ENCODE peak calls at places on chromosomes 4 and X, in five cellular contexts. One of them, this sample, is unnamed.

GRCh38 chrX:66233206-66233605 is 69.2 kb downstream of the HEPH start:
- DNase-seq in IMR-90: no peak
- DNase-seq in H1: no peak
- DNase-seq in trophoblast cell: no peak
- DNase-seq in mesenchymal stem cell: no peak
- DNase-seq in this sample: no peak

GRCh38 chr4:85823295-85823694 is 348.3 kb downstream of the ARHGAP24 start:
- DNase-seq in IMR-90: peak
- DNase-seq in H1: no peak
- DNase-seq in trophoblast cell: no peak
- DNase-seq in mesenchymal stem cell: no peak
- DNase-seq in this sample: no peak

GRCh38 chr4:132071815-132072214 is 1077.3 kb upstream of the PCDH10 start:
- DNase-seq in IMR-90: peak
- DNase-seq in H1: no peak
- DNase-seq in trophoblast cell: no peak
- DNase-seq in mesenchymal stem cell: peak
- DNase-seq in this sample: no peak

GRCh38 chr4:36273276-36273675 is 8.1 kb upstream of the DTHD1 start:
- DNase-seq in IMR-90: no peak
- DNase-seq in H1: no peak
- DNase-seq in trophoblast cell: no peak
- DNase-seq in mesenchymal stem cell: no peak
- DNase-seq in this sample: no peak

GRCh38 chr4:123661080-123661737 is 264.6 kb downstream of the SPRY1 start:
- DNase-seq in IMR-90: peak
- DNase-seq in H1: no peak
- DNase-seq in trophoblast cell: no peak
- DNase-seq in mesenchymal stem cell: peak
- DNase-seq in this sample: no peak

GRCh38 chr4:654871-655734 is 19.0 kb downstream of the ATP5ME start:
- DNase-seq in IMR-90: no peak
- DNase-seq in H1: no peak
- DNase-seq in trophoblast cell: no peak
- DNase-seq in mesenchymal stem cell: no peak
- DNase-seq in this sample: no peak

GRCh38 chr4:107519057-107519456 is 201.0 kb downstream of the PAPSS1 start:
- DNase-seq in IMR-90: peak
- DNase-seq in H1: no peak
- DNase-seq in trophoblast cell: no peak
- DNase-seq in mesenchymal stem cell: peak
- DNase-seq in this sample: peak

GRCh38 chr4:105387466-105387865 is 86.4 kb downstream of the PPA2 start:
- DNase-seq in IMR-90: peak
- DNase-seq in H1: no peak
- DNase-seq in trophoblast cell: no peak
- DNase-seq in mesenchymal stem cell: no peak
- DNase-seq in this sample: no peak

GRCh38 chr4:77473509-77473908 is 132.1 kb upstream of the CXCL13 start:
- DNase-seq in IMR-90: peak
- DNase-seq in H1: no peak
- DNase-seq in trophoblast cell: no peak
- DNase-seq in mesenchymal stem cell: no peak
- DNase-seq in this sample: no peak

GRCh38 chrX:131837325-131837724 is 185.8 kb upstream of the STK26 start:
- DNase-seq in IMR-90: no peak
- DNase-seq in H1: no peak
- DNase-seq in trophoblast cell: no peak
- DNase-seq in mesenchymal stem cell: no peak
- DNase-seq in this sample: no peak

GRCh38 chr4:7429601-7430078 is 5.1 kb downstream of the PSAPL1 start:
- DNase-seq in IMR-90: no peak
- DNase-seq in H1: peak
- DNase-seq in trophoblast cell: no peak
- DNase-seq in mesenchymal stem cell: no peak
- DNase-seq in this sample: no peak

GRCh38 chr4:6085028-6085942 is 67.1 kb upstream of the C4orf50 start:
- DNase-seq in IMR-90: no peak
- DNase-seq in H1: no peak
- DNase-seq in trophoblast cell: no peak
- DNase-seq in mesenchymal stem cell: no peak
- DNase-seq in this sample: no peak

GRCh38 chr4:130985371-130985770 is 1889.4 kb downstream of the C4orf33 start:
- DNase-seq in IMR-90: no peak
- DNase-seq in H1: no peak
- DNase-seq in trophoblast cell: no peak
- DNase-seq in mesenchymal stem cell: no peak
- DNase-seq in this sample: peak

GRCh38 chrX:38426785-38427184 is 74.4 kb downstream of the OTC start:
- DNase-seq in IMR-90: no peak
- DNase-seq in H1: no peak
- DNase-seq in trophoblast cell: no peak
- DNase-seq in mesenchymal stem cell: no peak
- DNase-seq in this sample: no peak

GRCh38 chr4:22090655-22091350 is 142.2 kb upstream of the KCNIP4 start:
- DNase-seq in IMR-90: no peak
- DNase-seq in H1: no peak
- DNase-seq in trophoblast cell: no peak
- DNase-seq in mesenchymal stem cell: peak
- DNase-seq in this sample: no peak

GRCh38 chrX:54641530-54641929 is 111.5 kb downstream of the GNL3L start:
- DNase-seq in IMR-90: no peak
- DNase-seq in H1: no peak
- DNase-seq in trophoblast cell: no peak
- DNase-seq in mesenchymal stem cell: no peak
- DNase-seq in this sample: no peak

GRCh38 chr4:48665555-48666186 is 114.4 kb downstream of the FRYL start:
- DNase-seq in IMR-90: peak
- DNase-seq in H1: no peak
- DNase-seq in trophoblast cell: no peak
- DNase-seq in mesenchymal stem cell: no peak
- DNase-seq in this sample: no peak

GRCh38 chr4:125780747-125781146 is 466.0 kb downstream of the FAT4 start:
- DNase-seq in IMR-90: no peak
- DNase-seq in H1: no peak
- DNase-seq in trophoblast cell: no peak
- DNase-seq in mesenchymal stem cell: no peak
- DNase-seq in this sample: no peak

GRCh38 chr4:139794158-139794954 is 128.7 kb downstream of the MGST2 start:
- DNase-seq in IMR-90: peak
- DNase-seq in H1: no peak
- DNase-seq in trophoblast cell: no peak
- DNase-seq in mesenchymal stem cell: no peak
- DNase-seq in this sample: no peak

GRCh38 chr4:56995525-56995924 is 16.8 kb downstream of the POLR2B start:
- DNase-seq in IMR-90: peak
- DNase-seq in H1: no peak
- DNase-seq in trophoblast cell: no peak
- DNase-seq in mesenchymal stem cell: no peak
- DNase-seq in this sample: no peak

GRCh38 chr4:77449996-77450395 is 155.6 kb upstream of the CXCL13 start:
- DNase-seq in IMR-90: no peak
- DNase-seq in H1: no peak
- DNase-seq in trophoblast cell: no peak
- DNase-seq in mesenchymal stem cell: no peak
- DNase-seq in this sample: no peak

GRCh38 chrX:8971116-8971515 is 62.8 kb downstream of the FAM9B start:
- DNase-seq in IMR-90: peak
- DNase-seq in H1: no peak
- DNase-seq in trophoblast cell: no peak
- DNase-seq in mesenchymal stem cell: peak
- DNase-seq in this sample: no peak

GRCh38 chrX:110944323-110944761 is 148.7 kb upstream of the CHRDL1 start:
- DNase-seq in IMR-90: no peak
- DNase-seq in H1: peak
- DNase-seq in trophoblast cell: no peak
- DNase-seq in mesenchymal stem cell: no peak
- DNase-seq in this sample: peak

GRCh38 chr4:148618856-148619255 is 176.6 kb upstream of the NR3C2 start:
- DNase-seq in IMR-90: peak
- DNase-seq in H1: no peak
- DNase-seq in trophoblast cell: no peak
- DNase-seq in mesenchymal stem cell: no peak
- DNase-seq in this sample: no peak

GRCh38 chr4:2337131-2337723 is 75.3 kb upstream of the MXD4 start:
- DNase-seq in IMR-90: no peak
- DNase-seq in H1: peak
- DNase-seq in trophoblast cell: no peak
- DNase-seq in mesenchymal stem cell: no peak
- DNase-seq in this sample: no peak

DNA sequence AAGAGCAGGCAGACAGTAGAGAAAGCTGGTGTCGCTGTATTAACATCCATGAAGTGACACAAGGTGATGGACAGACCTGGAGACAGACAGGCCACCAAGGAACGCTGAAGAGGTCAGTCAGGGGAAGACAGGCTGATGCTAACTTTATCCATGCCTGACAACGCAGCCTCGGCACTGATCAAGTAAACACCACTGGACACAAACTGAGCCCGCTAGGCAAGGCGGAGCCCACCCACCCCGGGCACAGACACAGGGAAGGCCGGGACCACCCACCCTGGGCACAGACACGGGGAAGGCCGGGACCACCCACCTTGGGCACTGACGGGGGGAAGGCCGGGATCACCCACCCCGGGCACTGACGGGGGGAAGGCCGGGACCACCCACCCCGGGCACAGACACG is 18.8 kb downstream of the PPP2R3B start:
- DNase-seq in IMR-90: no peak
- DNase-seq in H1: no peak
- DNase-seq in trophoblast cell: no peak
- DNase-seq in mesenchymal stem cell: no peak
- DNase-seq in this sample: no peak
- H4K91ac ChIP-seq in IMR-90: no peak
- H4K91ac ChIP-seq in H1: no peak
- H4K91ac ChIP-seq in trophoblast cell: no peak
- H4K91ac ChIP-seq in mesenchymal stem cell: no peak
- H4K91ac ChIP-seq in this sample: no peak

DNA sequence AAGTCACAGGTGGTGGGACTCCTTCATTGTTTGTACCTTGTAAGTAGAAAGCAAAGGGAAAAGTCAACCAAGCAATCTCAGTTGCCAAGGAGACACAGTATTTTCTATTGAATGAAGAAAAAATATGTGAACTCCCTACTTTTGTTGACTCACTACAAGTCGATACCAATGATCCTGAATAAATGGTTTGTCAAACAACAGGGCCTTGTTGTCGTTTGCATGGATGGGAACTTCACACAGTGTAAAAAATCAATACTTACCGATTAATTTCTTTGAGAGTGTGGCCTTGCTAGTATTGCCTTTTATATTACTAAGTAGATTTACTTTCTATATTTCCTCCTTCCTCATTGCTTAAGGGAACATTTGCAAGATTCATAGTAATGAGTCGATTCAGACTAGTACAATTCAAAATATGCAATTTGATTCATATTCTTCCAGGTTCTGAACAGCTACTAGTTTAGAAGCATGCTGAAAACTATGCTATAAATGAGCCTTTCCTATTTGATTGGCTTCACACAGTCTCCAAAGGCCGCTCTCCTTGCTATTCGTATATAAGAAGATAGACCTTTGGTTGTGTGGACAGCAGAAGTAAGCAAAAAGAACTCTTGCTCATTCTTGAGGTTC is 108.0 kb downstream of the ZNF330 start:
- DNase-seq in IMR-90: no peak
- DNase-seq in H1: no peak
- DNase-seq in trophoblast cell: no peak
- DNase-seq in mesenchymal stem cell: no peak
- DNase-seq in this sample: no peak
- H3K4me3 ChIP-seq in IMR-90: no peak
- H3K4me3 ChIP-seq in H1: no peak
- H3K4me3 ChIP-seq in trophoblast cell: no peak
- H3K4me3 ChIP-seq in mesenchymal stem cell: no peak
- H3K4me3 ChIP-seq in this sample: no peak

DNA sequence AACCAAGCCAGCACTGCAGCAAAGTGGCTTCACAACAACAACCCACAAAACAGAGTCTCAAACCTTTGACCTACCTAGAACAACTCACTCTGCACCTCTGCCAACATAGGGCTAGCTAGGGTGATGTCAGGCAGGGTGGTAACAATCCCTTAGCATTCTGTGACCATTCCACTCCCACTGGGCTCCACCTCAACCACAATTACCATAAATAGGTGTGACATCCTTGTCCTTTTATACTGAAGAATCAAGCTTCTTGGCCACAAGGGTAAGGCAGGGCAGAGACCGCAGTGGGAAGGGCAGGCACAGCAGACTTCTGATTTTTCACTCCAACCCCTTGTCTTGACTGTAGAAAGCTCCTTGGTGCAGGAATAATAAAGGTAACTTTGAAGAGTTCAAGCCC is 795.4 kb upstream of the DIAPH2 start:
- DNase-seq in IMR-90: no peak
- DNase-seq in H1: no peak
- DNase-seq in trophoblast cell: no peak
- DNase-seq in mesenchymal stem cell: no peak
- DNase-seq in this sample: no peak
- H3K14ac ChIP-seq in IMR-90: no peak
- H3K14ac ChIP-seq in H1: no peak
- H3K14ac ChIP-seq in trophoblast cell: no peak
- H3K14ac ChIP-seq in mesenchymal stem cell: no peak
- H3K14ac ChIP-seq in this sample: no peak

GRCh38 chrX:16696956-16697355 is 15.5 kb downstream of the CTPS2 start:
- DNase-seq in IMR-90: no peak
- DNase-seq in H1: no peak
- DNase-seq in trophoblast cell: no peak
- DNase-seq in mesenchymal stem cell: no peak
- DNase-seq in this sample: no peak

GRCh38 chrX:16702700-16703599 is 9.5 kb downstream of the CTPS2 start:
- DNase-seq in IMR-90: no peak
- DNase-seq in H1: no peak
- DNase-seq in trophoblast cell: no peak
- DNase-seq in mesenchymal stem cell: no peak
- DNase-seq in this sample: no peak

GRCh38 chrX:16695079-16695676 is 17.3 kb downstream of the CTPS2 start:
- DNase-seq in IMR-90: peak
- DNase-seq in H1: peak
- DNase-seq in trophoblast cell: no peak
- DNase-seq in mesenchymal stem cell: peak
- DNase-seq in this sample: no peak

GRCh38 chrX:16700734-16701133 is 11.7 kb downstream of the CTPS2 start:
- DNase-seq in IMR-90: no peak
- DNase-seq in H1: no peak
- DNase-seq in trophoblast cell: no peak
- DNase-seq in mesenchymal stem cell: no peak
- DNase-seq in this sample: no peak

DNA sequence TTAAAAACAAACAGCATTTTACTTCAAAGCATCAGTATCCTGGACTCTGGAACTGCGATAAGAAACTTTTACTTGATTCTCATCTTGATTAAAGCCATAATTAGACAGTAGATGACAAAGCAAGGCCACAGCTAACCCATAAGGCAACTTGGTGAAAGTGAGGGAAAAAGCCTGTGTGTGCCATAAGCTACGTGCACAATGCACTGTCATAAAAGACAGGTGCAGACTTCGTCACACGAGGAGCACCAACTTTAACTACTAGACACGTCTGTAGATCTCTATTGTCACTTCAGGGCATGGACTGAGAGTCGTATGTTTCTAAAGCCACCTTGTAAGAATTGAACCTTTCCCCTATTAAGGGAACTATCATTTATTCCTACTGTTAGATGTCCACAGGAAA is 13.1 kb downstream of the CTPS2 start:
- DNase-seq in IMR-90: no peak
- DNase-seq in H1: no peak
- DNase-seq in trophoblast cell: no peak
- DNase-seq in mesenchymal stem cell: no peak
- DNase-seq in this sample: no peak
- H4K91ac ChIP-seq in IMR-90: no peak
- H4K91ac ChIP-seq in H1: no peak
- H4K91ac ChIP-seq in trophoblast cell: no peak
- H4K91ac ChIP-seq in mesenchymal stem cell: no peak
- H4K91ac ChIP-seq in this sample: no peak

GRCh38 chr4:52711834-52712171 is 39.4 kb downstream of the ERVMER34-1 start:
- DNase-seq in IMR-90: no peak
- DNase-seq in H1: no peak
- DNase-seq in trophoblast cell: no peak
- DNase-seq in mesenchymal stem cell: no peak
- DNase-seq in this sample: no peak
- H3K4me3 ChIP-seq in IMR-90: peak
- H3K4me3 ChIP-seq in H1: peak
- H3K4me3 ChIP-seq in trophoblast cell: no peak
- H3K4me3 ChIP-seq in mesenchymal stem cell: no peak
- H3K4me3 ChIP-seq in this sample: peak